ENCODE peak calls at places on chromosomes 12 and 14, in four cellular contexts. One of them, this sample, is unnamed.

GRCh38 chr14:61438860-61439765 is 117.7 kb downstream of the PRKCH start:
- DNase-seq in uterus: peak; percentile 46
- DNase-seq in adrenal gland: no peak
- DNase-seq in hepatocyte: peak; percentile 51
- DNase-seq in this sample: peak; percentile 40

GRCh38 chr12:122947352-122947792 is 18.9 kb downstream of the ABCB9 start:
- DNase-seq in hepatocyte: no peak
- DNase-seq in uterus: peak; percentile 44
- DNase-seq in adrenal gland: no peak
- DNase-seq in this sample: peak; percentile 74

GRCh38 chr14:105473677-105474477 is 744 bp upstream of the CRIP2 start:
- DNase-seq in uterus: peak; percentile 87
- DNase-seq in hepatocyte: peak; percentile 94
- DNase-seq in adrenal gland: peak; percentile 86
- DNase-seq in this sample: peak; percentile 90

GRCh38 chr12:129693731-129694130 is 210.1 kb downstream of the TMEM132D start:
- DNase-seq in uterus: no peak
- DNase-seq in adrenal gland: no peak
- DNase-seq in hepatocyte: no peak
- DNase-seq in this sample: no peak

GRCh38 chr12:93199831-93200236 is 177.9 kb upstream of the NUDT4 start:
- DNase-seq in uterus: no peak
- DNase-seq in adrenal gland: no peak
- DNase-seq in hepatocyte: no peak
- DNase-seq in this sample: no peak

GRCh38 chr14:65412881-65413738 is 580 bp downstream of the FUT8 start:
- DNase-seq in hepatocyte: peak; percentile 89
- DNase-seq in adrenal gland: peak; percentile 76
- DNase-seq in uterus: peak; percentile 49
- DNase-seq in this sample: peak; percentile 50

GRCh38 chr12:124364543-124364942 is 69.7 kb downstream of the RFLNA start:
- DNase-seq in hepatocyte: no peak
- DNase-seq in adrenal gland: no peak
- DNase-seq in uterus: no peak
- DNase-seq in this sample: no peak

GRCh38 chr12:109615556-109616229 is 42.1 kb downstream of the MVK start:
- DNase-seq in uterus: peak; percentile 23
- DNase-seq in hepatocyte: no peak
- DNase-seq in adrenal gland: no peak
- DNase-seq in this sample: no peak

GRCh38 chr12:65741662-65742480 is 82.4 kb upstream of the HMGA2 start:
- DNase-seq in hepatocyte: peak; percentile 59
- DNase-seq in uterus: peak; percentile 17
- DNase-seq in adrenal gland: no peak
- DNase-seq in this sample: no peak

GRCh38 chr14:26175659-26176058 is 422.2 kb downstream of the NOVA1 start:
- DNase-seq in hepatocyte: no peak
- DNase-seq in uterus: no peak
- DNase-seq in adrenal gland: no peak
- DNase-seq in this sample: no peak

GRCh38 chr12:49636979-49637378 is 13.6 kb downstream of the PRPF40B start:
- DNase-seq in uterus: peak; percentile 75
- DNase-seq in adrenal gland: peak; percentile 77
- DNase-seq in hepatocyte: peak; percentile 72
- DNase-seq in this sample: no peak

GRCh38 chr12:14771651-14772137 is 31.6 kb downstream of the WBP11 start:
- DNase-seq in uterus: no peak
- DNase-seq in adrenal gland: no peak
- DNase-seq in hepatocyte: no peak
- DNase-seq in this sample: no peak

GRCh38 chr12:46942579-46942978 is 116.8 kb upstream of the SLC38A4 start:
- DNase-seq in adrenal gland: no peak
- DNase-seq in hepatocyte: no peak
- DNase-seq in uterus: no peak
- DNase-seq in this sample: no peak

GRCh38 chr12:98741615-98742265 is 96.7 kb downstream of the APAF1 start:
- DNase-seq in hepatocyte: no peak
- DNase-seq in uterus: no peak
- DNase-seq in adrenal gland: no peak
- DNase-seq in this sample: no peak

GRCh38 chr12:25694072-25694471 is 141.0 kb upstream of the LMNTD1 start:
- DNase-seq in hepatocyte: peak; percentile 33
- DNase-seq in adrenal gland: peak; percentile 67
- DNase-seq in uterus: peak; percentile 34
- DNase-seq in this sample: no peak

GRCh38 chr12:7131502-7131866 is 1.3 kb downstream of the CLSTN3 start:
- DNase-seq in hepatocyte: no peak
- DNase-seq in adrenal gland: no peak
- DNase-seq in uterus: no peak
- DNase-seq in this sample: no peak

GRCh38 chr12:118034429-118035193 is 18.1 kb downstream of the RFC5 start:
- DNase-seq in uterus: no peak
- DNase-seq in hepatocyte: peak; percentile 62
- DNase-seq in adrenal gland: no peak
- DNase-seq in this sample: no peak

GRCh38 chr14:58947156-58947555 is 241.3 kb upstream of the DAAM1 start:
- DNase-seq in hepatocyte: no peak
- DNase-seq in adrenal gland: no peak
- DNase-seq in uterus: no peak
- DNase-seq in this sample: no peak

GRCh38 chr14:95229749-95230148 is 72.4 kb upstream of the DICER1 start:
- DNase-seq in adrenal gland: no peak
- DNase-seq in uterus: no peak
- DNase-seq in hepatocyte: no peak
- DNase-seq in this sample: no peak

GRCh38 chr12:93622485-93622884 is 50.0 kb downstream of the SOCS2 start:
- DNase-seq in uterus: no peak
- DNase-seq in hepatocyte: no peak
- DNase-seq in adrenal gland: no peak
- DNase-seq in this sample: no peak

GRCh38 chr12:115078334-115078733 is 394.4 kb upstream of the TBX3 start:
- DNase-seq in hepatocyte: no peak
- DNase-seq in uterus: no peak
- DNase-seq in adrenal gland: no peak
- DNase-seq in this sample: no peak

GRCh38 chr12:9883175-9883574 is 1.9 kb downstream of the KLRF2 start:
- DNase-seq in hepatocyte: no peak
- DNase-seq in uterus: no peak
- DNase-seq in adrenal gland: no peak
- DNase-seq in this sample: no peak

GRCh38 chr12:63805704-63806672 is 26.3 kb downstream of the RXYLT1 start:
- DNase-seq in hepatocyte: no peak
- DNase-seq in uterus: no peak
- DNase-seq in adrenal gland: no peak
- DNase-seq in this sample: no peak

GRCh38 chr14:58697927-58698641 is 60.3 kb downstream of the DACT1 start:
- DNase-seq in adrenal gland: no peak
- DNase-seq in uterus: no peak
- DNase-seq in hepatocyte: no peak
- DNase-seq in this sample: no peak

GRCh38 chr12:5520831-5521230 is 88.9 kb downstream of the NTF3 start:
- DNase-seq in hepatocyte: no peak
- DNase-seq in uterus: no peak
- DNase-seq in adrenal gland: no peak
- DNase-seq in this sample: no peak

GRCh38 chr14:69374235-69374634 is 23.9 kb downstream of the ERH start:
- DNase-seq in uterus: no peak
- DNase-seq in adrenal gland: no peak
- DNase-seq in hepatocyte: no peak
- DNase-seq in this sample: no peak

GRCh38 chr14:87908591-87908990 is 84.4 kb downstream of the GALC start:
- DNase-seq in hepatocyte: no peak
- DNase-seq in uterus: no peak
- DNase-seq in adrenal gland: no peak
- DNase-seq in this sample: no peak

GRCh38 chr12:46664771-46665287 is 161.0 kb downstream of the SLC38A4 start:
- DNase-seq in adrenal gland: no peak
- DNase-seq in hepatocyte: peak; percentile 50
- DNase-seq in uterus: peak; percentile 52
- DNase-seq in this sample: no peak

GRCh38 chr12:68479832-68480291 is 130.8 kb upstream of the RAP1B start:
- DNase-seq in uterus: no peak
- DNase-seq in hepatocyte: no peak
- DNase-seq in adrenal gland: no peak
- DNase-seq in this sample: no peak

GRCh38 chr12:1634149-1634548 is 5.1 kb downstream of the WNT5B start:
- DNase-seq in uterus: no peak
- DNase-seq in adrenal gland: no peak
- DNase-seq in hepatocyte: no peak
- DNase-seq in this sample: no peak

GRCh38 chr12:1635656-1636055 is 6.6 kb downstream of the WNT5B start:
- DNase-seq in hepatocyte: no peak
- DNase-seq in adrenal gland: no peak
- DNase-seq in uterus: no peak
- DNase-seq in this sample: no peak

GRCh38 chr12:1633459-1633858 is 4.4 kb downstream of the WNT5B start:
- DNase-seq in adrenal gland: no peak
- DNase-seq in hepatocyte: no peak
- DNase-seq in uterus: no peak
- DNase-seq in this sample: no peak

GRCh38 chr12:1632702-1633101 is 3.7 kb downstream of the WNT5B start:
- DNase-seq in hepatocyte: no peak
- DNase-seq in uterus: no peak
- DNase-seq in adrenal gland: no peak
- DNase-seq in this sample: peak; percentile 51

GRCh38 chr12:1634590-1635191 is 5.7 kb downstream of the WNT5B start:
- DNase-seq in hepatocyte: peak; percentile 87
- DNase-seq in adrenal gland: peak; percentile 87
- DNase-seq in uterus: peak; percentile 71
- DNase-seq in this sample: peak; percentile 82
- H3K27me3 ChIP-seq in hepatocyte: no peaks in the 10 kb centered on the region
- H3K27me3 ChIP-seq in adrenal gland: no peaks in the 10 kb centered on the region
- H3K27me3 ChIP-seq in uterus: no peaks in the 10 kb centered on the region
- H3K27me3 ChIP-seq in this sample: peaks cover 14% of the 10 kb centered on the region

GRCh38 chr12:989051-989450 is 2.0 kb upstream of the ERC1 start:
- DNase-seq in adrenal gland: no peak
- DNase-seq in hepatocyte: no peak
- DNase-seq in uterus: no peak
- DNase-seq in this sample: no peak

GRCh38 chr12:989751-990278 is 1.2 kb upstream of the ERC1 start:
- DNase-seq in uterus: peak; percentile 29
- DNase-seq in adrenal gland: peak; percentile 41
- DNase-seq in hepatocyte: peak; percentile 49
- DNase-seq in this sample: no peak

GRCh38 chr12:990308-990648 is 745 bp upstream of the ERC1 start:
- DNase-seq in uterus: peak; percentile 67
- DNase-seq in hepatocyte: peak; percentile 80
- DNase-seq in adrenal gland: peak; percentile 81
- DNase-seq in this sample: peak; percentile 84

GRCh38 chr12:991350-992278 is 591 bp downstream of the ERC1 start:
- DNase-seq in adrenal gland: no peak
- DNase-seq in hepatocyte: peak; percentile 83
- DNase-seq in uterus: peak; percentile 52
- DNase-seq in this sample: no peak

GRCh38 chr12:990649-991349 is at the start of gene ERC1:
- DNase-seq in uterus: peak; percentile 89
- DNase-seq in hepatocyte: peak; percentile 95
- DNase-seq in adrenal gland: peak; percentile 93
- DNase-seq in this sample: peak; percentile 92
- TF ChIP-seq CTCF in uterus: no peak
- TF ChIP-seq CTCF in hepatocyte: peak; percentile 4
- TF ChIP-seq CTCF in adrenal gland: no peak
- TF ChIP-seq CTCF in this sample: no peak

GRCh38 chr12:51025748-51026654 is at the start of gene SLC11A2:
- DNase-seq in uterus: peak; percentile 94
- DNase-seq in hepatocyte: peak; percentile 98
- DNase-seq in adrenal gland: peak; percentile 95
- DNase-seq in this sample: peak; percentile 98
- H3K4me1 ChIP-seq in uterus: no peaks in the 10 kb centered on the region
- H3K4me1 ChIP-seq in hepatocyte: peaks cover 45% of the 10 kb centered on the region
- H3K4me1 ChIP-seq in adrenal gland: peaks cover 33% of the 10 kb centered on the region
- H3K4me1 ChIP-seq in this sample: peaks cover 24% of the 10 kb centered on the region

GRCh38 chr14:101563352-101563653 is 2.0 kb downstream of the DIO3 start:
- DNase-seq in adrenal gland: no peak
- DNase-seq in hepatocyte: no peak
- DNase-seq in uterus: no peak
- DNase-seq in this sample: no peak
- H3K27me3 ChIP-seq in adrenal gland: peaks cover 64% of the 10 kb centered on the region
- H3K27me3 ChIP-seq in hepatocyte: peaks cover 63% of the 10 kb centered on the region
- H3K27me3 ChIP-seq in uterus: peaks cover 17% of the 10 kb centered on the region
- H3K27me3 ChIP-seq in this sample: peaks cover 85% of the 10 kb centered on the region

GRCh38 chr12:39367494-39367893 is 75.4 kb downstream of the KIF21A start:
- DNase-seq in uterus: no peak
- DNase-seq in hepatocyte: no peak
- DNase-seq in adrenal gland: no peak
- DNase-seq in this sample: no peak
- TF ChIP-seq CTCF in uterus: no peak
- TF ChIP-seq CTCF in hepatocyte: no peak
- TF ChIP-seq CTCF in adrenal gland: no peak
- TF ChIP-seq CTCF in this sample: no peak

This sample was measured in psoas muscle.